ENCODE peak calls at places on chromosome 16, in four cellular contexts. One of them, this sample, is unnamed.

GRCh38 chr16:17572145-17572544 is 101.4 kb upstream of the XYLT1 start:
- DNase-seq in Caco-2: peak; percentile 32
- DNase-seq in suprapubic skin: no peak
- DNase-seq in Panc1: no peak
- DNase-seq in this sample: no peak

GRCh38 chr16:88806491-88807111 is 3.0 kb downstream of the CDT1 start:
- DNase-seq in Caco-2: no peak
- DNase-seq in Panc1: no peak
- DNase-seq in suprapubic skin: no peak
- DNase-seq in this sample: no peak

GRCh38 chr16:82157836-82158235 is 12.2 kb downstream of the MPHOSPH6 start:
- DNase-seq in Panc1: no peak
- DNase-seq in suprapubic skin: no peak
- DNase-seq in Caco-2: no peak
- DNase-seq in this sample: no peak

GRCh38 chr16:15972046-15972868 is 22.8 kb downstream of the ABCC1 start:
- DNase-seq in Caco-2: no peak
- DNase-seq in Panc1: no peak
- DNase-seq in suprapubic skin: no peak
- DNase-seq in this sample: no peak

GRCh38 chr16:25013049-25013448 is 2.1 kb downstream of the ARHGAP17 start:
- DNase-seq in suprapubic skin: no peak
- DNase-seq in Caco-2: no peak
- DNase-seq in Panc1: no peak
- DNase-seq in this sample: no peak

GRCh38 chr16:86363057-86363490 is 147.3 kb upstream of the FOXF1 start:
- DNase-seq in Panc1: no peak
- DNase-seq in suprapubic skin: no peak
- DNase-seq in Caco-2: no peak
- DNase-seq in this sample: no peak

GRCh38 chr16:11128211-11129123 is 127.5 kb downstream of the SOCS1 start:
- DNase-seq in Caco-2: no peak
- DNase-seq in suprapubic skin: no peak
- DNase-seq in Panc1: no peak
- DNase-seq in this sample: peak; percentile 66

GRCh38 chr16:66344533-66345145 is 21.9 kb upstream of the CDH5 start:
- DNase-seq in suprapubic skin: no peak
- DNase-seq in Panc1: no peak
- DNase-seq in Caco-2: no peak
- DNase-seq in this sample: peak; percentile 50

GRCh38 chr16:21634216-21634615 is 18.2 kb downstream of the IGSF6 start:
- DNase-seq in Caco-2: no peak
- DNase-seq in suprapubic skin: no peak
- DNase-seq in Panc1: no peak
- DNase-seq in this sample: no peak

GRCh38 chr16:86868070-86868469 is 289.7 kb downstream of the FOXL1 start:
- DNase-seq in Caco-2: no peak
- DNase-seq in Panc1: no peak
- DNase-seq in suprapubic skin: no peak
- DNase-seq in this sample: no peak

GRCh38 chr16:87860553-87861299 is 8.6 kb downstream of the SLC7A5 start:
- DNase-seq in Caco-2: no peak
- DNase-seq in suprapubic skin: no peak
- DNase-seq in Panc1: no peak
- DNase-seq in this sample: no peak

GRCh38 chr16:85491798-85492616 is 121.1 kb upstream of the GSE1 start:
- DNase-seq in Panc1: no peak
- DNase-seq in Caco-2: peak; percentile 89
- DNase-seq in suprapubic skin: peak; percentile 79
- DNase-seq in this sample: no peak

GRCh38 chr16:69309316-69309715 is 1.8 kb upstream of the VPS4A start:
- DNase-seq in suprapubic skin: no peak
- DNase-seq in Panc1: no peak
- DNase-seq in Caco-2: peak; percentile 29
- DNase-seq in this sample: no peak

GRCh38 chr16:86448306-86448705 is 62.0 kb upstream of the FOXF1 start:
- DNase-seq in Panc1: no peak
- DNase-seq in suprapubic skin: no peak
- DNase-seq in Caco-2: no peak
- DNase-seq in this sample: no peak

GRCh38 chr16:85858984-85859817 is 39.8 kb upstream of the IRF8 start:
- DNase-seq in suprapubic skin: no peak
- DNase-seq in Panc1: no peak
- DNase-seq in Caco-2: no peak
- DNase-seq in this sample: no peak

GRCh38 chr16:77183137-77183536 is 7.9 kb upstream of the MON1B start:
- DNase-seq in suprapubic skin: no peak
- DNase-seq in Panc1: no peak
- DNase-seq in Caco-2: no peak
- DNase-seq in this sample: no peak

GRCh38 chr16:20849587-20850390 is 43.5 kb downstream of the REXO5 start:
- DNase-seq in Caco-2: peak; percentile 58
- DNase-seq in suprapubic skin: peak; percentile 81
- DNase-seq in Panc1: peak; percentile 71
- DNase-seq in this sample: peak; percentile 34

GRCh38 chr16:53743149-53743566 is 39.2 kb downstream of the FTO start:
- DNase-seq in suprapubic skin: no peak
- DNase-seq in Panc1: no peak
- DNase-seq in Caco-2: no peak
- DNase-seq in this sample: peak; percentile 16

GRCh38 chr16:77213542-77214108 is 14.4 kb downstream of the SYCE1L start:
- DNase-seq in Panc1: peak; percentile 77
- DNase-seq in suprapubic skin: no peak
- DNase-seq in Caco-2: no peak
- DNase-seq in this sample: no peak

GRCh38 chr16:31128711-31129567 is 6.6 kb downstream of the PRSS8 start:
- DNase-seq in Caco-2: no peak
- DNase-seq in Panc1: no peak
- DNase-seq in suprapubic skin: no peak
- DNase-seq in this sample: no peak

GRCh38 chr16:60203525-60204124 is 1469.5 kb upstream of the GOT2 start:
- DNase-seq in suprapubic skin: no peak
- DNase-seq in Caco-2: no peak
- DNase-seq in Panc1: no peak
- DNase-seq in this sample: no peak

GRCh38 chr16:89864421-89864820 is 9.0 kb upstream of the TCF25 start:
- DNase-seq in Caco-2: peak; percentile 44
- DNase-seq in Panc1: no peak
- DNase-seq in suprapubic skin: no peak
- DNase-seq in this sample: peak; percentile 9

GRCh38 chr16:2365895-2366294 is 25.4 kb upstream of the ABCA3 start:
- DNase-seq in suprapubic skin: no peak
- DNase-seq in Panc1: no peak
- DNase-seq in Caco-2: no peak
- DNase-seq in this sample: no peak

DNA sequence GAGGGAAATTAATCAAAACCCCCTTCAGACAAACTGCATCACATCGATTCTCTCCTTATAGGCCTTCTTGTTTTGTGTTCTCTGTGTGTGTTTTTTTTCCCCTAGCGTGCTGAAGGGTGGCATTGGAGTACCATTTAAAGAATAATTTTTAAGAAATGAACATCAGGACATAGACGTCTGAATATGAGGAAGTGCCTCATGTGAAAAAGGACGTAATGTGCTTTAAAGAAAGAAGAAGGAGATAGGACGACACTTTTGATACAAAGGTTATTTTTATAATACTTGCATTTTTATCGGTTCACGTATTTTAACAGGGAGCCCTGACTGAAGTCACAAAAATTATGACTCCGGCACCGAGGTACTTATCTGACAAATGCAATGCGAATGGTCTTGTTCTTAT is 606.4 kb downstream of the MAF start:
- DNase-seq in Panc1: no peak
- DNase-seq in Caco-2: no peak
- DNase-seq in suprapubic skin: no peak
- DNase-seq in this sample: no peak
- H3K9me3 ChIP-seq in Panc1: no peaks in the 10 kb centered on the region
- H3K9me3 ChIP-seq in Caco-2: no peaks in the 10 kb centered on the region
- H3K9me3 ChIP-seq in suprapubic skin: no peaks in the 10 kb centered on the region
- H3K9me3 ChIP-seq in this sample: no peaks in the 10 kb centered on the region

GRCh38 chr16:8955828-8956227 is 7.9 kb downstream of the USP7 start:
- DNase-seq in Panc1: no peak
- DNase-seq in suprapubic skin: no peak
- DNase-seq in Caco-2: no peak
- DNase-seq in this sample: no peak
- H3K4me1 ChIP-seq in Panc1: peaks cover 72% of the 10 kb centered on the region
- H3K4me1 ChIP-seq in suprapubic skin: peaks cover 78% of the 10 kb centered on the region
- H3K4me1 ChIP-seq in Caco-2: peaks cover 15% of the 10 kb centered on the region
- H3K4me1 ChIP-seq in this sample: peaks cover 93% of the 10 kb centered on the region

GRCh38 chr16:51881731-51882130 is 665.2 kb downstream of the TOX3 start:
- DNase-seq in suprapubic skin: no peak
- DNase-seq in Caco-2: no peak
- DNase-seq in Panc1: no peak
- DNase-seq in this sample: no peak
- H3K9me3 ChIP-seq in suprapubic skin: no peaks in the 10 kb centered on the region
- H3K9me3 ChIP-seq in Caco-2: no peaks in the 10 kb centered on the region
- H3K9me3 ChIP-seq in Panc1: no peaks in the 10 kb centered on the region
- H3K9me3 ChIP-seq in this sample: no peaks in the 10 kb centered on the region

DNA sequence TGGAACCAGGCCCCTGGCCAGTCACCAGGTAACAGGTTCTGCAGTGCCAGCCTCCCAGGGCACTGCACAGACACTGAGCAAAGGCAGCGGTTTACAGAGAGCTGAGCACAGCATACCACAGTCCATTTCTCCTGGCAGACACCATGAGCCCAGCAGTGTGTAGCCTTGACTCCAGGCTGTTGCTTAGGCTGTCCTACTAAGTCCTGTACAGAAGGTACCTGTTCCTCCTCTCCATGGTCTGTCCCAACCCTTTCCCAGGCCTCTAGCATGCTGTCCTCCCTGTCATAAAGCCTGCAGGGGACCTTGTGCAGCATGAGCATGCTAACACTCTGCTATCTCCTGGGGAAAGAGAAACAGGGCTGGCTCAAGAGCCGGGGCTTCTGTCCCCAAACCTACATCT is 20.0 kb downstream of the ATP6V0D1 start:
- DNase-seq in suprapubic skin: no peak
- DNase-seq in Caco-2: no peak
- DNase-seq in Panc1: no peak
- DNase-seq in this sample: no peak
- H3K4me1 ChIP-seq in suprapubic skin: peaks cover 98% of the 10 kb centered on the region
- H3K4me1 ChIP-seq in Caco-2: no peaks in the 10 kb centered on the region
- H3K4me1 ChIP-seq in Panc1: no peaks in the 10 kb centered on the region
- H3K4me1 ChIP-seq in this sample: peaks cover 3% of the 10 kb centered on the region